ENCODE peak calls at places on chromosomes 7 and 10, in ten cellular contexts. One of them, this sample, is unnamed.

GRCh38 chr10:98456043-98456570 is 9.4 kb upstream of the HPS1 start:
- DNase-seq in GM04504: no peak
- DNase-seq in activated CD4-positive, alpha-beta T cell treated with anti-CD3 and anti-CD28 coated beads, Interleukin-2, amount 10 ng/mL, durations not matched to agents 7 days and 5 days: no peak
- DNase-seq in NCI-H460: no peak
- DNase-seq in iris pigment epithelial cell: no peak
- DNase-seq in activated effector memory CD4-positive, alpha-beta T cell treated with anti-CD3 and anti-CD28 coated beads, Interleukin-2, amount 50 U/mL, for 16 hours: no peak
- DNase-seq in NCI-H1105: no peak
- DNase-seq in NCI-H2081: no peak
- DNase-seq in left lung: no peak
- DNase-seq in NCI-H345: peak; percentile 58
- DNase-seq in this sample: no peak

GRCh38 chr7:64551375-64552142 is 11.3 kb downstream of the ZNF680 start:
- DNase-seq in GM04504: no peak
- DNase-seq in activated CD4-positive, alpha-beta T cell treated with anti-CD3 and anti-CD28 coated beads, Interleukin-2, amount 10 ng/mL, durations not matched to agents 7 days and 5 days: no peak
- DNase-seq in NCI-H460: no peak
- DNase-seq in iris pigment epithelial cell: no peak
- DNase-seq in activated effector memory CD4-positive, alpha-beta T cell treated with anti-CD3 and anti-CD28 coated beads, Interleukin-2, amount 50 U/mL, for 16 hours: no peak
- DNase-seq in NCI-H1105: no peak
- DNase-seq in NCI-H2081: no peak
- DNase-seq in left lung: no peak
- DNase-seq in NCI-H345: no peak
- DNase-seq in this sample: no peak

GRCh38 chr10:48552946-48553564 is 51.8 kb downstream of the ARHGAP22 start:
- DNase-seq in GM04504: no peak
- DNase-seq in activated CD4-positive, alpha-beta T cell treated with anti-CD3 and anti-CD28 coated beads, Interleukin-2, amount 10 ng/mL, durations not matched to agents 7 days and 5 days: no peak
- DNase-seq in NCI-H460: no peak
- DNase-seq in iris pigment epithelial cell: no peak
- DNase-seq in activated effector memory CD4-positive, alpha-beta T cell treated with anti-CD3 and anti-CD28 coated beads, Interleukin-2, amount 50 U/mL, for 16 hours: no peak
- DNase-seq in NCI-H1105: no peak
- DNase-seq in NCI-H2081: no peak
- DNase-seq in left lung: no peak
- DNase-seq in NCI-H345: no peak
- DNase-seq in this sample: no peak

GRCh38 chr7:231858-232246 is 39.5 kb downstream of the FAM20C start:
- DNase-seq in GM04504: no peak
- DNase-seq in activated CD4-positive, alpha-beta T cell treated with anti-CD3 and anti-CD28 coated beads, Interleukin-2, amount 10 ng/mL, durations not matched to agents 7 days and 5 days: no peak
- DNase-seq in NCI-H460: no peak
- DNase-seq in iris pigment epithelial cell: no peak
- DNase-seq in activated effector memory CD4-positive, alpha-beta T cell treated with anti-CD3 and anti-CD28 coated beads, Interleukin-2, amount 50 U/mL, for 16 hours: no peak
- DNase-seq in NCI-H1105: no peak
- DNase-seq in NCI-H2081: no peak
- DNase-seq in left lung: no peak
- DNase-seq in NCI-H345: no peak
- DNase-seq in this sample: no peak

GRCh38 chr7:21538936-21539335 is 3.9 kb upstream of the DNAH11 start:
- DNase-seq in GM04504: no peak
- DNase-seq in activated CD4-positive, alpha-beta T cell treated with anti-CD3 and anti-CD28 coated beads, Interleukin-2, amount 10 ng/mL, durations not matched to agents 7 days and 5 days: no peak
- DNase-seq in NCI-H460: no peak
- DNase-seq in iris pigment epithelial cell: no peak
- DNase-seq in activated effector memory CD4-positive, alpha-beta T cell treated with anti-CD3 and anti-CD28 coated beads, Interleukin-2, amount 50 U/mL, for 16 hours: no peak
- DNase-seq in NCI-H1105: no peak
- DNase-seq in NCI-H2081: no peak
- DNase-seq in left lung: no peak
- DNase-seq in NCI-H345: no peak
- DNase-seq in this sample: no peak

GRCh38 chr7:157568785-157569584 is 232.2 kb downstream of the DNAJB6 start:
- DNase-seq in GM04504: no peak
- DNase-seq in activated CD4-positive, alpha-beta T cell treated with anti-CD3 and anti-CD28 coated beads, Interleukin-2, amount 10 ng/mL, durations not matched to agents 7 days and 5 days: peak; percentile 79
- DNase-seq in NCI-H460: no peak
- DNase-seq in iris pigment epithelial cell: peak; percentile 28
- DNase-seq in activated effector memory CD4-positive, alpha-beta T cell treated with anti-CD3 and anti-CD28 coated beads, Interleukin-2, amount 50 U/mL, for 16 hours: peak; percentile 82
- DNase-seq in NCI-H1105: peak; percentile 88
- DNase-seq in NCI-H2081: no peak
- DNase-seq in left lung: peak; percentile 54
- DNase-seq in NCI-H345: no peak
- DNase-seq in this sample: no peak

GRCh38 chr10:24208661-24209420 is at the start of gene KIAA1217:
- DNase-seq in GM04504: no peak
- DNase-seq in activated CD4-positive, alpha-beta T cell treated with anti-CD3 and anti-CD28 coated beads, Interleukin-2, amount 10 ng/mL, durations not matched to agents 7 days and 5 days: no peak
- DNase-seq in NCI-H460: no peak
- DNase-seq in iris pigment epithelial cell: peak; percentile 59
- DNase-seq in activated effector memory CD4-positive, alpha-beta T cell treated with anti-CD3 and anti-CD28 coated beads, Interleukin-2, amount 50 U/mL, for 16 hours: no peak
- DNase-seq in NCI-H1105: no peak
- DNase-seq in NCI-H2081: no peak
- DNase-seq in left lung: peak; percentile 45
- DNase-seq in NCI-H345: no peak
- DNase-seq in this sample: no peak

GRCh38 chr10:97422921-97423420 is 3.0 kb upstream of the PGAM1 start:
- DNase-seq in GM04504: no peak
- DNase-seq in activated CD4-positive, alpha-beta T cell treated with anti-CD3 and anti-CD28 coated beads, Interleukin-2, amount 10 ng/mL, durations not matched to agents 7 days and 5 days: no peak
- DNase-seq in NCI-H460: no peak
- DNase-seq in iris pigment epithelial cell: peak; percentile 96
- DNase-seq in activated effector memory CD4-positive, alpha-beta T cell treated with anti-CD3 and anti-CD28 coated beads, Interleukin-2, amount 50 U/mL, for 16 hours: peak; percentile 81
- DNase-seq in NCI-H1105: no peak
- DNase-seq in NCI-H2081: no peak
- DNase-seq in left lung: no peak
- DNase-seq in NCI-H345: no peak
- DNase-seq in this sample: peak; percentile 64

GRCh38 chr10:63084690-63085377 is 48.3 kb upstream of the NRBF2 start:
- DNase-seq in GM04504: no peak
- DNase-seq in activated CD4-positive, alpha-beta T cell treated with anti-CD3 and anti-CD28 coated beads, Interleukin-2, amount 10 ng/mL, durations not matched to agents 7 days and 5 days: no peak
- DNase-seq in NCI-H460: no peak
- DNase-seq in iris pigment epithelial cell: no peak
- DNase-seq in activated effector memory CD4-positive, alpha-beta T cell treated with anti-CD3 and anti-CD28 coated beads, Interleukin-2, amount 50 U/mL, for 16 hours: no peak
- DNase-seq in NCI-H1105: no peak
- DNase-seq in NCI-H2081: no peak
- DNase-seq in left lung: no peak
- DNase-seq in NCI-H345: no peak
- DNase-seq in this sample: no peak

GRCh38 chr7:42081672-42082071 is 155.3 kb downstream of the GLI3 start:
- DNase-seq in GM04504: no peak
- DNase-seq in activated CD4-positive, alpha-beta T cell treated with anti-CD3 and anti-CD28 coated beads, Interleukin-2, amount 10 ng/mL, durations not matched to agents 7 days and 5 days: no peak
- DNase-seq in NCI-H460: no peak
- DNase-seq in iris pigment epithelial cell: no peak
- DNase-seq in activated effector memory CD4-positive, alpha-beta T cell treated with anti-CD3 and anti-CD28 coated beads, Interleukin-2, amount 50 U/mL, for 16 hours: no peak
- DNase-seq in NCI-H1105: no peak
- DNase-seq in NCI-H2081: no peak
- DNase-seq in left lung: no peak
- DNase-seq in NCI-H345: no peak
- DNase-seq in this sample: no peak

This sample was measured in AG09309.